ENCODE peak calls at places on chromosomes 3 and 15, in eight cellular contexts. H is kidney, C is psoas muscle, N is ovary, G is thoracic aorta, A is testis, M is PC-3, U is tibial artery. Q is an unnamed sample. For H3K9me3, the result is how much of the 10 kb centered on the place peaks cover.

GRCh38 chr3:49238274-49239127 is 38.5 kb downstream of the C3orf62 start:
- DNase-seq in G (no peak), A (peak), M (peak), H (no peak), U (peak), N (peak), C (no peak), Q (no peak)

GRCh38 chr15:58171476-58172061 is 33.4 kb downstream of the AQP9 start:
- DNase-seq in N (no peak), U (no peak), G (no peak), C (no peak), M (no peak), H (no peak), A (no peak), Q (no peak)

GRCh38 chr3:10017636-10018292 is 8.5 kb upstream of the FANCD2 start:
- DNase-seq in H (no peak), C (no peak), N (no peak), A (no peak), U (no peak), G (no peak), M (peak), Q (no peak)

GRCh38 chr3:52153389-52154096 is 680 bp downstream of the POC1A start:
- DNase-seq in M (peak), N (peak), U (no peak), A (peak), H (no peak), C (peak), G (no peak), Q (no peak)

GRCh38 chr3:57061556-57061955 is 1.1 kb downstream of the SPATA12 start:
- DNase-seq in C (no peak), N (no peak), A (no peak), G (no peak), U (no peak), M (peak), H (no peak), Q (no peak)

GRCh38 chr15:63469190-63469589 is 35.2 kb upstream of the USP3 start:
- DNase-seq in G (no peak), U (no peak), A (no peak), N (no peak), C (no peak), H (no peak), M (no peak), Q (no peak)

GRCh38 chr15:23073890-23074631 is 34.7 kb upstream of the TUBGCP5 start:
- DNase-seq in C (no peak), H (no peak), N (no peak), G (no peak), M (peak), A (no peak), U (no peak), Q (no peak)

GRCh38 chr3:105355355-105356063 is 11.2 kb upstream of the ALCAM start:
- DNase-seq in G (no peak), U (no peak), H (no peak), N (no peak), A (no peak), M (peak), C (no peak), Q (no peak)

GRCh38 chr3:171744055-171744741 is 66.1 kb downstream of the PLD1 start:
- DNase-seq in N (no peak), H (no peak), G (no peak), A (no peak), C (no peak), U (no peak), M (no peak), Q (no peak)

GRCh38 chr3:139520028-139520737 is 19.4 kb downstream of the RBP1 start:
- DNase-seq in U (no peak), C (no peak), H (no peak), A (peak), M (peak), N (no peak), G (no peak), Q (no peak)

GRCh38 chr3:134605506-134605905 is 45.3 kb downstream of the KY start:
- DNase-seq in A (no peak), M (no peak), N (no peak), C (no peak), U (no peak), G (no peak), H (no peak), Q (no peak)

GRCh38 chr3:177973241-177973840 is 562.9 kb upstream of the KCNMB2 start:
- DNase-seq in C (no peak), N (no peak), H (no peak), M (peak), U (no peak), G (no peak), A (no peak), Q (no peak)

GRCh38 chr3:119219069-119219468 is 21.6 kb downstream of the B4GALT4 start:
- DNase-seq in M (no peak), U (no peak), A (no peak), C (no peak), H (no peak), G (no peak), N (no peak), Q (no peak)

GRCh38 chr15:100918690-100919480 is at the start of gene LRRK1:
- DNase-seq in H (no peak), N (peak), A (no peak), M (peak), C (peak), G (no peak), U (no peak), Q (peak)

GRCh38 chr3:172140499-172141391 is 101.4 kb downstream of the FNDC3B start:
- DNase-seq in A (no peak), H (no peak), C (no peak), N (no peak), M (peak), U (no peak), G (no peak), Q (no peak)

GRCh38 chr15:67025719-67026118 is 39.7 kb upstream of the SMAD3 start:
- DNase-seq in G (no peak), M (peak), H (peak), U (peak), N (peak), A (peak), C (peak), Q (peak)

GRCh38 chr3:174862101-174862500 is 3.0 kb downstream of the NAALADL2 start:
- DNase-seq in N (no peak), U (no peak), M (peak), C (no peak), G (no peak), H (no peak), A (peak), Q (no peak)

GRCh38 chr3:169131695-169132464 is 531.6 kb downstream of the MECOM start:
- DNase-seq in G (no peak), A (no peak), H (no peak), C (no peak), U (no peak), M (no peak), N (no peak), Q (no peak)

GRCh38 chr3:169390741-169391300 is 272.7 kb downstream of the MECOM start:
- DNase-seq in G (no peak), N (no peak), M (peak), H (no peak), C (no peak), U (no peak), A (no peak), Q (no peak)

GRCh38 chr15:31489281-31489680 is 162.6 kb downstream of the KLF13 start:
- DNase-seq in C (no peak), A (peak), U (no peak), M (no peak), H (peak), G (no peak), N (no peak), Q (no peak)

GRCh38 chr3:129560931-129561594 is 18.1 kb downstream of the H1-8 start:
- DNase-seq in M (no peak), A (peak), H (peak), U (peak), G (peak), N (peak), C (peak), Q (peak)

GRCh38 chr3:146148468-146148931 is 12.5 kb downstream of the PLOD2 start:
- DNase-seq in N (no peak), H (no peak), M (peak), G (no peak), U (no peak), A (no peak), C (no peak), Q (no peak)

GRCh38 chr15:58985443-58985842 is 2.0 kb upstream of the RNF111 start:
- DNase-seq in G (no peak), A (peak), N (no peak), M (no peak), U (peak), H (no peak), C (peak), Q (no peak)

GRCh38 chr15:65195542-65196026 is 10.4 kb upstream of the CLPX start:
- DNase-seq in H (no peak), N (no peak), A (peak), M (no peak), G (no peak), U (no peak), C (no peak), Q (no peak)

GRCh38 chr3:71011565-71012287 is 571.8 kb downstream of the FOXP1 start:
- DNase-seq in M (peak), N (no peak), G (no peak), H (no peak), U (no peak), C (no peak), A (no peak), Q (no peak)

GRCh38 chr3:183371672-183371968 is 56.8 kb downstream of the MCF2L2 start:
- DNase-seq in N (no peak), G (no peak), M (peak), C (no peak), A (no peak), H (no peak), U (no peak), Q (no peak)

GRCh38 chr15:75067123-75067854 is 43.9 kb downstream of the PPCDC start:
- DNase-seq in U (no peak), G (no peak), H (no peak), A (no peak), C (no peak), N (no peak), M (peak), Q (no peak)

GRCh38 chr15:33132722-33133345 is 61.7 kb downstream of the FMN1 start:
- DNase-seq in N (no peak), G (no peak), M (peak), U (no peak), A (no peak), H (no peak), C (no peak), Q (no peak)

GRCh38 chr3:48514431-48515227 is 10.7 kb upstream of the SHISA5 start:
- DNase-seq in M (no peak), U (no peak), G (no peak), N (no peak), C (no peak), H (peak), A (no peak), Q (no peak)

GRCh38 chr3:150721285-150722130 is 17.8 kb upstream of the ERICH6 start:
- DNase-seq in A (no peak), M (peak), C (no peak), H (no peak), G (no peak), U (no peak), N (no peak), Q (no peak)

GRCh38 chr3:153215971-153216370 is 53.9 kb downstream of the RAP2B start:
- DNase-seq in A (no peak), U (no peak), H (no peak), N (no peak), G (no peak), M (no peak), C (no peak), Q (no peak)

GRCh38 chr3:153209596-153209995 is 47.6 kb downstream of the RAP2B start:
- DNase-seq in H (no peak), U (peak), A (no peak), M (peak), C (peak), N (no peak), G (peak), Q (no peak)

GRCh38 chr3:153210660-153211059 is 48.6 kb downstream of the RAP2B start:
- DNase-seq in M (no peak), C (no peak), H (no peak), N (no peak), A (no peak), U (no peak), G (no peak), Q (no peak)

GRCh38 chr3:153215497-153215896 is 53.5 kb downstream of the RAP2B start:
- DNase-seq in U (no peak), A (no peak), M (no peak), C (no peak), G (no peak), N (no peak), H (no peak), Q (no peak)

GRCh38 chr3:153210116-153210515 is 48.1 kb downstream of the RAP2B start:
- DNase-seq in C (no peak), M (no peak), H (no peak), G (no peak), A (no peak), N (no peak), U (no peak), Q (no peak)
- TF ChIP-seq CTCF in C (no peak), M (peak), H (no peak), G (no peak), A (no peak), N (no peak), U (no peak), Q (no peak)

DNA sequence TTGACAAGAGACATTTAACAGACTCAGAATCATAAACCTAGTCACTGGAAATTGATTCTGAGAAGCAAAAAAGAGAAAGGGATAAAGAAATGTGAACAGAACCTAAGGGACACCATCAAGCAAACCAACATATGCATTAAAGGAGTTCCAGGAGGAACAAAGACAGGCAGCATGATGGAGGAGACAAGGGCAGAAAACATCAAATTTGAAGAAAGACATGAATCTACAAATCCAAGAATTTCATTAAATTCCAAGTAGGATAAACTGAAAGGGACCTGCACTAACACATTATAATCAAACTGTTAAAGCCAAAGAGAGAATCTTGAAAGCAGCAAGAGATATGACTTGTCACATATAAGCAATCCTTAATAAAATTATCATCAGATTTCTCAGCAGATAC is 122.3 kb downstream of the STT3B start:
- DNase-seq in U (no peak), A (no peak), M (no peak), H (no peak), N (no peak), C (no peak), G (no peak), Q (no peak)
- H3K9me3 ChIP-seq in U (under half), A (under half), M (under half), H (under half), N (under half), C (under half), G (under half), Q (under half)

DNA sequence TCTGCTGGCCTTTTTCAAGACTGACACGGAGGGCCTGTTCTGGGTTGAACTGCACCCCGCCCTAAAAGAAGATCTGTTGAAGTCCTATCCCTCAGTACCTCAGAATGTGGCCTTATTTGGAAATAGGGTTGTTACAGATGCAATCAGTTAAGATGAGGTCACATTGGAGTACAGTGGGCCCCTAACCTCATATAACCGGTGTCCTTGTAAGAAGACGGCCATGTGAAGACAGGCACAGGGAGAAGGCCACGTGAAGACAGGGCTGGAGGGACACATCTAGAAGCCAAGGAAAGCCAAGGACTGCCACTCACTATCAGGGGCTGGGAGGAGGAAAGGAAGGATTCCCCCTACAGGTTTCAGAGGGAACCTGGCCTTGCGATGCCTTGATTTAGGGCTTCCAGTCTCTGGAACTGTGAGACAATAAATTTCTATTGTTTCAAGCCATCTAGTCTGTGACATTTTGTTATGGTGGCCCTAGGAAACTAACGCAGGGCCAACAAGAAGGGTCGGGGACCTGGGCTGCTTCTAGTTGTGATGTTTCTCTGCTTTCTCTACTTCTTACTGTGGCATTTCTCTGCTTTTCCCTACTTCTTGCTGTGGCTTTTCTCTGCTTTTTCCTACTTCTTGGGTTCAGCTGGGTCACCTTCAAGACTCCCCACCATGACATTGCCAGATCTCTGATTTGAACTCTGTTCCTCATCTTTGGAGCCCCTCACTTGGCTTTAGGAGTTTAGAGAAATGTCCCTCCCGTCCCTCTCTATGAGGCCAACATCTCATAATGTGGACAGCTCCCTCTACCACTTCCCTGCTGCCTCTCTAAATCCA is 4.8 kb upstream of the CCDC174 start:
- DNase-seq in H (no peak), A (no peak), N (no peak), C (no peak), G (no peak), M (no peak), U (no peak), Q (no peak)
- TF ChIP-seq CTCF in H (no peak), A (no peak), N (no peak), C (no peak), G (no peak), M (no peak), U (no peak), Q (no peak)

DNA sequence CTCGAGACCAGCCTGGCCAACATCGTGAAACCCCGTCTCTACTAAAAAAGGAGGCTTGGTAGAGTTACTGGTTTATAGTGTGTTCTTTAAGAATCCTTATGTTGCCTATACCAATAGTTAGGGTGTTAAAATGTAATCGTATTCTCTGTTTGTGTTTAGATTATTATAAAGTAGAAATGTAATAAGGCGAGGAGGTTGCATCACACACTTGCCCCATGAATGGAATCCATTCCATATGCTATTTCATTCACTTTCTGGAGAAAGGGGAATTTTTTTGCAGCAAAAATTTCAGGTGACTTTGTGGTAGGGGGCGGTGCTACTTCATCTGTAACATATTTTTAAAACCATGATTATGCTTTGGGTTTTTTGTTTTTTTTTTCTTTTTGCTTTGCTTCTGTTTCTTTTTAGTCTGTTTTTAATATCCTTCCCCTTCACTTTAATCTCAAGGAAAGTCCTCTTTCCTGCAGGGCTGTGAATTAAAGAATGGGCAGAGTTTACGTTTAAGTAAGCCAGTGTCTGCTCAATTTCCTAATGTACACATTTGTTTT is 33.0 kb upstream of the MUC4 start:
- DNase-seq in H (no peak), C (no peak), U (no peak), N (no peak), A (no peak), G (no peak), M (no peak), Q (no peak)
- H3K9me3 ChIP-seq in H (under half), C (under half), U (under half), N (under half), A (under half), G (under half), M (under half), Q (under half)

GRCh38 chr3:111864821-111865656 is 6.0 kb downstream of the PHLDB2 start:
- DNase-seq in G (no peak), M (no peak), N (no peak), A (no peak), U (no peak), C (no peak), H (no peak), Q (peak)
- TF ChIP-seq CTCF in G (no peak), M (peak), N (no peak), A (no peak), U (peak), C (peak), H (peak), Q (no peak)

DNA sequence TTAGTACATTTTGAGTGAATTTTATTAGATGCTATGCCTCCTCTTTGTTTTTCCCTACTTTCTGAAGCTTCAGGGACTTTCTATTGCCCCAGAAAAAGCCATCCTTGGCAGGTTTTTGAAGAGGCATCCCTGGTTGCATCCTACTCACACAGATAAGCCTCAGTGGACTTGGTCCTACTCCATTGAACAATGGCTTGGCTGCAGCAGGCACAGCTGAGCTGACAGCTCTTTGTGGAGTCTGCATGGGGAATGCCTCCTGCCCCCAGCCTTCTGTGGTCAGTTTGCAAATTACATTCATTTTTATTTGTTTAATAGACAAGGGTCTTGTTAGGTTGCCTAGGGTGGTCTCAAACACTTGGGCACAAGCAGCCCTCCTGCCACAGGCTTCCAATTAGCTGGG is 69.7 kb downstream of the NPAP1 start:
- DNase-seq in A (no peak), G (no peak), H (no peak), M (no peak), C (no peak), U (no peak), N (no peak), Q (no peak)
- H3K9me3 ChIP-seq in A (under half), G (under half), H (under half), M (under half), C (under half), U (under half), N (under half), Q (under half)

DNA sequence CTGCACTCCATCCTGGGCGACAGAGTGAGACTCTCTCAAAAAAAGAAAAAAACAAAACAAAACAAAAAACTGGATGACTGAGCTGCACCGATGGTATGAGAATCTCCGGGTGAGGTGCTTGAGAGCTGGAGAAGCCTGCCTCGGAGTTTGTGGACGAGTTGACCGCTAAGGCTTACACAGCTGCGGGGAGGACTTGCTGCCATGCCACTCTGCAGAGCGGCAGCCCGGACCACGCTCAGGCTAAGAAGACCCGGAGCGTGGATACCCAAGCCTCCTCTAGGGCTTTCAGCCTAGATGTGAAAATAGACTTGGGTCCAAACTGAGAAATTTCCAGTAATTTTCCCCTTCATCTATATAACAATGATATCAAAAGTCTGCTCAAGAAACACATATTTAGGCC is 16.0 kb downstream of the NRROS start:
- DNase-seq in M (no peak), C (no peak), N (no peak), H (peak), A (no peak), U (no peak), G (no peak), Q (no peak)
- TF ChIP-seq CTCF in M (no peak), C (no peak), N (no peak), H (no peak), A (no peak), U (no peak), G (no peak), Q (no peak)

GRCh38 chr3:50805321-50805720 is 130.6 kb downstream of the DOCK3 start:
- DNase-seq in M (no peak), N (no peak), A (no peak), G (no peak), H (no peak), U (no peak), C (no peak), Q (no peak)
- H3K9me3 ChIP-seq in M (under half), N (under half), A (under half), G (under half), H (under half), U (under half), C (under half), Q (under half)

GRCh38 chr15:40106203-40107161 is 2.2 kb downstream of the BMF start:
- DNase-seq in H (no peak), C (peak), U (peak), N (peak), G (no peak), A (peak), M (peak), Q (peak)
- TF ChIP-seq CTCF in H (no peak), C (no peak), U (no peak), N (no peak), G (no peak), A (no peak), M (peak), Q (no peak)

GRCh38 chr15:77503764-77504163 is 83.1 kb downstream of the HMG20A start:
- DNase-seq in N (no peak), H (no peak), M (no peak), C (no peak), U (no peak), A (no peak), G (no peak), Q (no peak)
- H3K9me3 ChIP-seq in N (under half), H (under half), M (under half), C (under half), U (under half), A (under half), G (under half), Q (under half)

Q was measured in heart left ventricle.